ENCODE peak calls at places on chromosomes 7 and 10, in four cellular contexts. I is CD8-positive, alpha-beta memory T cell; M is mammary epithelial cell; T is neural progenitor cell. X is an unnamed sample.

GRCh38 chr10:95289003-95289920 is 1.5 kb downstream of the PDLIM1 start:
- DNase-seq in T (peak), M (peak), I (no peak), X (no peak)

GRCh38 chr10:133324198-133324792 is 12.4 kb downstream of the CALY start:
- DNase-seq in T (peak), M (no peak), I (peak), X (no peak)

GRCh38 chr7:44087914-44088838 is 5.8 kb upstream of the POLM start:
- DNase-seq in M (no peak), I (peak), T (no peak), X (peak)

GRCh38 chr10:4188406-4188805 is 403.4 kb upstream of the KLF6 start:
- DNase-seq in M (no peak), T (no peak), I (no peak), X (no peak)

GRCh38 chr7:37052673-37053072 is 328.4 kb upstream of the AOAH start:
- DNase-seq in T (peak), I (no peak), M (peak), X (no peak)

GRCh38 chr10:20616918-20617801 is 280.0 kb downstream of the NEBL start:
- DNase-seq in I (no peak), M (no peak), T (no peak), X (no peak)

GRCh38 chr7:6403907-6404306 is 43.8 kb downstream of the DAGLB start:
- DNase-seq in T (no peak), M (peak), I (no peak), X (no peak)

GRCh38 chr7:135888740-135889139 is 88.4 kb downstream of the MTPN start:
- DNase-seq in I (no peak), M (no peak), T (no peak), X (no peak)

GRCh38 chr10:95561200-95562177 is at the start of gene SORBS1:
- DNase-seq in T (peak), M (peak), I (peak), X (peak)

GRCh38 chr10:28711079-28711478 is 33.8 kb downstream of the BAMBI start:
- DNase-seq in M (no peak), I (no peak), T (no peak), X (no peak)

GRCh38 chr7:100432621-100433275 is 3.1 kb downstream of the MEPCE start:
- DNase-seq in I (no peak), M (no peak), T (no peak), X (peak)

GRCh38 chr7:100434297-100435144 is 1.8 kb downstream of the PPP1R35 start:
- DNase-seq in T (no peak), I (no peak), M (no peak), X (peak)

GRCh38 chr7:100433592-100434296 is 2.6 kb downstream of the PPP1R35 start:
- DNase-seq in I (no peak), T (no peak), M (no peak), X (peak)

GRCh38 chr7:100432053-100432452 is 2.4 kb downstream of the MEPCE start:
- DNase-seq in T (no peak), M (no peak), I (no peak), X (peak)

GRCh38 chr7:100433276-100433591 is 3.1 kb downstream of the PPP1R35 start:
- DNase-seq in T (no peak), M (no peak), I (no peak), X (peak)
- H3K27ac ChIP-seq in T (no peak), M (no peak), I (no peak), X (no peak)

DNA sequence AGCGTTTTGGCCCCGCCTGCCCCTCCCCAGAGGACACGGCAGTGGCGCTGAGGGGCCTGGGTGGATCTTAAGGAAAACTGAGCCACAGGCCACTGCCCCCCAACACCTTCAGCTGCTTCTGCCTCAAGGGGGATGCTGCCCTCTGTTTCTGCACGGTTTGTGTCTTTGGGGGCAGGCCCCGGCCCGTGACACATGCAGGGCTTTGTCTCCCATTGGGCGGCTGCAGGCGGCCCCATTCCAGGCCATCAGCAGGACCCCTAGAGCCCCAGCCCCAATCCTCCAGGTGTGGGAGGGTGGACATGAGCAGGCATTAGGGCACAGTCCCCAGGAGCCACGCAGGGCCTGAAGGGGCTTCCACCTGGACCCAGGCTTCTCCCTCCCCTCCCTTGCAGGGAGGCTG is 25.3 kb upstream of the PPP2R2D start:
- DNase-seq in T (no peak), M (no peak), I (peak), X (no peak)
- H3K4me3 ChIP-seq in T (peak), M (no peak), I (no peak), X (no peak)

GRCh38 chr7:56078196-56078595 is 14.1 kb downstream of the SUMF2 start:
- DNase-seq in T (no peak), I (no peak), M (no peak), X (peak)
- H3K27ac ChIP-seq in T (no peak), I (no peak), M (no peak), X (peak)

GRCh38 chr7:12635830-12636229 is 51.6 kb upstream of the ARL4A start:
- DNase-seq in T (no peak), M (peak), I (no peak), X (no peak)
- H3K4me3 ChIP-seq in T (no peak), M (peak), I (peak), X (no peak)

DNA sequence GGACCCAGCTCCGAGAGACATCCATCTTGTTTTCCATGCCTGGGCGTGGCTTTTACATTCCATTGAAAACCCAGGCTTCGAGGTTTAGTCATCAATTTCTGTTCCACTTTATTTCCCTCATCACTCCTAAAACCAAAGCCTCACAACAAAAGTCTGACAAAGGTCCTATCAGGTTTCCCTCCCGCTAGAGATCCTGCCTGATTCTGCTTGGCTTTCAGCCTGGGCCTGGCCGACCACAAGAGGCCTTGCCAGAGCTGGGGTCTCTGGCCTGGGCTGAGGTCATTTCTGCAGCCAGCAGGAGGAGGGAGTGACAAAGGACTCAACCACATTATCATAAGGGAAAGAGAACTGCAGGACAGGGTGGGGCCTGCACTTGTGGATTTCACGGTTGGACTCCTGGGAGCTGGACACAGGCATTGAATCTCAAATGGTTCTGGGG is 167.0 kb downstream of the FANK1 start:
- DNase-seq in I (no peak), M (peak), T (no peak), X (no peak)
- H3K27ac ChIP-seq in I (no peak), M (peak), T (no peak), X (no peak)

GRCh38 chr7:148456351-148456750 is 134.2 kb upstream of the C7orf33 start:
- DNase-seq in M (no peak), T (no peak), I (no peak), X (no peak)
- H3K4me3 ChIP-seq in M (no peak), T (no peak), I (no peak), X (no peak)

GRCh38 chr10:14687340-14687739 is 87.4 kb downstream of the FAM107B start:
- DNase-seq in I (no peak), T (no peak), M (no peak), X (no peak)
- H3K27ac ChIP-seq in I (no peak), T (no peak), M (no peak), X (no peak)

X was measured in aorta.